ENCODE peak calls at places on chromosomes 6 and 20, in ten cellular contexts. R is A549, A is ELR, E is prostate gland, F is GM23338, C is kidney epithelial cell, Z is NCI-H2029 treated with DMSO at 0.1 percent for 48 hours, D is left cardiac atrium, W is transverse colon, S is uterus. G is an unnamed sample.

GRCh38 chr6:143784316-143784715 is 58.8 kb upstream of the LTV1 start:
- DNase-seq in R (no peak), A (no peak), E (no peak), F (no peak), C (no peak), Z (no peak), D (no peak), W (no peak), S (no peak), G (no peak)

GRCh38 chr6:53925891-53926290 is 131.1 kb downstream of the LRRC1 start:
- DNase-seq in R (no peak), A (no peak), E (no peak), F (no peak), C (no peak), Z (no peak), D (no peak), W (no peak), S (no peak), G (no peak)

GRCh38 chr20:36062799-36063198 is 91.7 kb upstream of the EPB41L1 start:
- DNase-seq in R (no peak), A (peak; percentile 79), E (no peak), F (no peak), C (no peak), Z (no peak), D (no peak), W (no peak), S (no peak), G (no peak)

GRCh38 chr6:122610690-122611455 is 668 bp downstream of the PKIB start:
- DNase-seq in R (peak; percentile 31), A (peak; percentile 61), E (peak; percentile 21), F (peak; percentile 81), C (no peak), Z (peak; percentile 73), D (peak; percentile 38), W (peak; percentile 72), S (no peak), G (peak; percentile 87)

GRCh38 chr6:90008189-90008907 is 114.1 kb downstream of the GJA10 start:
- DNase-seq in R (no peak), A (no peak), E (no peak), F (no peak), C (no peak), Z (no peak), D (no peak), W (no peak), S (no peak), G (no peak)

GRCh38 chr20:3670511-3670910 is 7.3 kb upstream of the GFRA4 start:
- DNase-seq in R (no peak), A (peak; percentile 56), E (no peak), F (peak; percentile 44), C (no peak), Z (no peak), D (no peak), W (no peak), S (no peak), G (no peak)

GRCh38 chr20:1392443-1392692 is 486 bp downstream of the FKBP1A start:
- DNase-seq in R (no peak), A (no peak), E (no peak), F (peak; percentile 46), C (no peak), Z (no peak), D (no peak), W (peak; percentile 34), S (no peak), G (no peak)

GRCh38 chr20:39245685-39246311 is 283.7 kb downstream of the DHX35 start:
- DNase-seq in R (no peak), A (no peak), E (no peak), F (no peak), C (no peak), Z (no peak), D (no peak), W (no peak), S (no peak), G (no peak)

GRCh38 chr6:131736010-131736409 is 25.2 kb upstream of the CTAGE9 start:
- DNase-seq in R (no peak), A (no peak), E (no peak), F (no peak), C (no peak), Z (no peak), D (no peak), W (no peak), S (no peak), G (no peak)

GRCh38 chr6:108014040-108014439 is 56.0 kb upstream of the SEC63 start:
- DNase-seq in R (no peak), A (no peak), E (no peak), F (no peak), C (no peak), Z (no peak), D (no peak), W (no peak), S (no peak), G (no peak)

GRCh38 chr6:165227644-165228329 is 81.6 kb downstream of the C6orf118 start:
- DNase-seq in R (no peak), A (no peak), E (no peak), F (no peak), C (peak; percentile 19), Z (no peak), D (no peak), W (no peak), S (no peak), G (no peak)

GRCh38 chr6:26576929-26577719 is 19.6 kb upstream of the ABT1 start:
- DNase-seq in R (no peak), A (peak; percentile 91), E (no peak), F (peak; percentile 88), C (no peak), Z (no peak), D (no peak), W (no peak), S (peak; percentile 54), G (peak; percentile 34)

GRCh38 chr6:108689279-108690161 is 128.8 kb downstream of the FOXO3 start:
- DNase-seq in R (no peak), A (peak; percentile 90), E (peak; percentile 85), F (no peak), C (peak; percentile 82), Z (no peak), D (peak; percentile 87), W (peak; percentile 56), S (peak; percentile 82), G (peak; percentile 98)

GRCh38 chr20:4542270-4542669 is 179.4 kb upstream of the PRND start:
- DNase-seq in R (no peak), A (no peak), E (no peak), F (no peak), C (no peak), Z (no peak), D (no peak), W (no peak), S (no peak), G (no peak)

GRCh38 chr6:40585661-40586269 is 1.4 kb downstream of the LRFN2 start:
- DNase-seq in R (no peak), A (no peak), E (no peak), F (peak; percentile 93), C (no peak), Z (peak; percentile 63), D (no peak), W (no peak), S (no peak), G (no peak)

GRCh38 chr6:130778946-130779657 is 48.1 kb upstream of the SMLR1 start:
- DNase-seq in R (no peak), A (peak; percentile 76), E (no peak), F (no peak), C (no peak), Z (no peak), D (no peak), W (no peak), S (no peak), G (no peak)

GRCh38 chr6:82045965-82046756 is 201.4 kb downstream of the IBTK start:
- DNase-seq in R (no peak), A (peak; percentile 89), E (no peak), F (no peak), C (peak; percentile 61), Z (no peak), D (no peak), W (no peak), S (no peak), G (no peak)

GRCh38 chr6:30490031-30490876 is 945 bp downstream of the HLA-E start:
- DNase-seq in R (no peak), A (peak; percentile 78), E (peak; percentile 55), F (peak; percentile 82), C (no peak), Z (no peak), D (peak; percentile 76), W (peak; percentile 82), S (peak; percentile 66), G (peak; percentile 62)

GRCh38 chr6:43962458-43962857 is 164.8 kb downstream of the MRPL14 start:
- DNase-seq in R (no peak), A (peak; percentile 46), E (no peak), F (no peak), C (no peak), Z (no peak), D (no peak), W (no peak), S (no peak), G (no peak)